ENCODE peak calls at places on chromosome 2, in seven cellular contexts. J, D, F, Q, O, P and I are unnamed samples.

GRCh38 chr2:213285404-213285803 is 1.1 kb downstream of the SPAG16 start:
- DNase-seq in J (no peak), D (no peak), F (no peak), Q (no peak), O (peak; percentile 61), P (no peak), I (no peak)

GRCh38 chr2:8650256-8650655 is 31.6 kb upstream of the ID2 start:
- DNase-seq in J (no peak), D (no peak), F (no peak), Q (no peak), O (no peak), P (no peak), I (no peak)

GRCh38 chr2:28716265-28716865 is 35.3 kb upstream of the PPP1CB start:
- DNase-seq in J (peak; percentile 79), D (peak; percentile 64), F (no peak), Q (peak; percentile 95), O (peak; percentile 93), P (no peak), I (no peak)

GRCh38 chr2:35454966-35455638 is 900.5 kb upstream of the CRIM1 start:
- DNase-seq in J (no peak), D (peak; percentile 2), F (peak; percentile 61), Q (peak; percentile 4), O (peak; percentile 43), P (no peak), I (no peak)

GRCh38 chr2:30826481-30826880 is 19.2 kb upstream of the CAPN13 start:
- DNase-seq in J (no peak), D (no peak), F (no peak), Q (no peak), O (no peak), P (no peak), I (no peak)

GRCh38 chr2:190506666-190507065 is 27.9 kb downstream of the NEMP2 start:
- DNase-seq in J (no peak), D (no peak), F (no peak), Q (no peak), O (no peak), P (no peak), I (no peak)

GRCh38 chr2:121810959-121811853 is 55.8 kb downstream of the TSN start:
- DNase-seq in J (peak; percentile 85), D (peak; percentile 35), F (peak; percentile 90), Q (peak; percentile 84), O (peak; percentile 79), P (peak; percentile 54), I (peak; percentile 88)

GRCh38 chr2:11679491-11680130 is 9.6 kb upstream of the NTSR2 start:
- DNase-seq in J (no peak), D (no peak), F (no peak), Q (no peak), O (no peak), P (no peak), I (no peak)

GRCh38 chr2:28349546-28350165 is 43.0 kb upstream of the FOSL2 start:
- DNase-seq in J (no peak), D (no peak), F (no peak), Q (no peak), O (no peak), P (no peak), I (no peak)

GRCh38 chr2:120419073-120419472 is 73.1 kb downstream of the INHBB start:
- DNase-seq in J (no peak), D (no peak), F (no peak), Q (no peak), O (no peak), P (no peak), I (no peak)

GRCh38 chr2:223076573-223076972 is 24.6 kb downstream of the KCNE4 start:
- DNase-seq in J (no peak), D (no peak), F (no peak), Q (peak; percentile 78), O (peak; percentile 9), P (no peak), I (no peak)

GRCh38 chr2:112494839-112495238 is 12.9 kb downstream of the TTL start:
- DNase-seq in J (no peak), D (no peak), F (no peak), Q (no peak), O (no peak), P (no peak), I (no peak)

GRCh38 chr2:136750065-136750464 is 15.3 kb upstream of the THSD7B start:
- DNase-seq in J (no peak), D (no peak), F (no peak), Q (no peak), O (no peak), P (no peak), I (no peak)

GRCh38 chr2:187912956-187913355 is 358.7 kb upstream of the TFPI start:
- DNase-seq in J (no peak), D (no peak), F (no peak), Q (peak; percentile 2), O (peak; percentile 42), P (no peak), I (no peak)

GRCh38 chr2:60948926-60949579 is 67.7 kb downstream of the REL start:
- DNase-seq in J (no peak), D (peak; percentile 27), F (no peak), Q (peak; percentile 48), O (peak; percentile 55), P (no peak), I (no peak)

GRCh38 chr2:121128741-121129659 is 156.0 kb downstream of the TFCP2L1 start:
- DNase-seq in J (peak; percentile 83), D (peak; percentile 48), F (peak; percentile 79), Q (peak; percentile 29), O (peak; percentile 80), P (no peak), I (peak; percentile 72)

GRCh38 chr2:144099746-144100438 is 420.0 kb downstream of the ZEB2 start:
- DNase-seq in J (peak; percentile 28), D (no peak), F (peak; percentile 11), Q (peak; percentile 84), O (peak; percentile 91), P (no peak), I (no peak)

GRCh38 chr2:29878898-29879297 is 42.5 kb downstream of the ALK start:
- DNase-seq in J (no peak), D (peak; percentile 26), F (no peak), Q (peak; percentile 23), O (peak; percentile 94), P (no peak), I (no peak)

GRCh38 chr2:9268310-9269081 is 61.9 kb downstream of the ASAP2 start:
- DNase-seq in J (no peak), D (no peak), F (no peak), Q (no peak), O (no peak), P (no peak), I (peak; percentile 52)

GRCh38 chr2:17621781-17622180 is 81.3 kb downstream of the VSNL1 start:
- DNase-seq in J (no peak), D (no peak), F (no peak), Q (peak; percentile 72), O (peak; percentile 46), P (no peak), I (no peak)

GRCh38 chr2:141534671-141535359 is 596.0 kb downstream of the LRP1B start:
- DNase-seq in J (no peak), D (no peak), F (no peak), Q (no peak), O (no peak), P (peak; percentile 23), I (no peak)

DNA sequence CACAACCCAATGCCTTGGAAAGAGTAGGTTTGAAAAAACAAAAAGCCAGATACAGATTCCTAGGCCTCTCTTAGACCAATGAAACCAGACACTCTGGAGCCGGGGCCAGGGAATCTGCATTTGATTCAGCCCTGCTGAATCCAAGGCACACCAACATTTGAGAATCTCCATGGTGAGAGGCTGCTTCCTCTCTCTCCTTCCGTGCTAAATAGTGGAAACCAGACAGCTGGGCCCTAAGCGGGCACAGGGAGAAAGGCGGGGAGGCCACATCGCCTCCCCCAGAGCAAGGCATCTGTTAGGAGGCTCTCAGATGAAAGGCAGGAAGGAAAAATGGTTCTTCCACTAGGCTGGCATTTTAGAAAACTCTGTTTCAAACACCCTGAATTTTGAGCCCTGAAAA is 113.7 kb upstream of the NPAS2 start:
- DNase-seq in J (no peak), D (no peak), F (no peak), Q (no peak), O (no peak), P (no peak), I (no peak)
- TF ChIP-seq EZH2 in J (no peak), D (no peak), F (no peak), Q (no peak), O (no peak), P (no peak), I (no peak)

GRCh38 chr2:237642030-237642700 is 14.8 kb downstream of the LRRFIP1 start:
- DNase-seq in J (no peak), D (no peak), F (peak; percentile 24), Q (no peak), O (no peak), P (no peak), I (no peak)

GRCh38 chr2:237644059-237644703 is 16.8 kb downstream of the LRRFIP1 start:
- DNase-seq in J (no peak), D (no peak), F (no peak), Q (no peak), O (no peak), P (no peak), I (no peak)

GRCh38 chr2:237645261-237645660 is 17.9 kb downstream of the LRRFIP1 start:
- DNase-seq in J (no peak), D (no peak), F (no peak), Q (no peak), O (no peak), P (no peak), I (no peak)

GRCh38 chr2:237643066-237643465 is 15.7 kb downstream of the LRRFIP1 start:
- DNase-seq in J (no peak), D (no peak), F (no peak), Q (no peak), O (no peak), P (no peak), I (no peak)

GRCh38 chr2:237643582-237643981 is 16.2 kb downstream of the LRRFIP1 start:
- DNase-seq in J (no peak), D (no peak), F (no peak), Q (no peak), O (no peak), P (no peak), I (no peak)
- TF ChIP-seq EZH2phosphoT487 in J (no peak), D (no peak), F (no peak), Q (no peak), O (no peak), P (no peak), I (no peak)

GRCh38 chr2:127424598-127425379 is 6.6 kb downstream of the PROC start:
- DNase-seq in J (no peak), D (no peak), F (no peak), Q (no peak), O (no peak), P (no peak), I (no peak)

GRCh38 chr2:127421871-127422618 is 3.8 kb downstream of the PROC start:
- DNase-seq in J (no peak), D (no peak), F (no peak), Q (no peak), O (no peak), P (no peak), I (no peak)

GRCh38 chr2:127422631-127423475 is 4.6 kb downstream of the PROC start:
- DNase-seq in J (peak; percentile 76), D (no peak), F (peak; percentile 77), Q (peak; percentile 39), O (no peak), P (no peak), I (peak; percentile 79)

GRCh38 chr2:127423880-127424279 is 5.7 kb downstream of the PROC start:
- DNase-seq in J (no peak), D (no peak), F (no peak), Q (no peak), O (peak; percentile 18), P (no peak), I (no peak)

GRCh38 chr2:127423476-127423840 is 5.2 kb downstream of the PROC start:
- DNase-seq in J (peak; percentile 70), D (no peak), F (peak; percentile 53), Q (no peak), O (peak; percentile 30), P (no peak), I (no peak)
- TF ChIP-seq EZH2 in J (no peak), D (no peak), F (peak; percentile 43), Q (peak; percentile 74), O (no peak), P (no peak), I (peak; percentile 77)

GRCh38 chr2:240593703-240594451 is 7.3 kb downstream of the CAPN10 start:
- DNase-seq in J (no peak), D (no peak), F (no peak), Q (no peak), O (no peak), P (no peak), I (no peak)
- TF ChIP-seq EZH2phosphoT487 in J (no peak), D (no peak), F (no peak), Q (no peak), O (no peak), P (no peak), I (no peak)